ENCODE peak calls at places on chromosome 15, in eight cellular contexts. One of them, this sample, is unnamed.

GRCh38 chr15:95826831-95827230 is 503.7 kb upstream of the NR2F2 start:
- DNase-seq in NAMALWA: peak
- DNase-seq in HCEC 1CT: no peak
- DNase-seq in lower leg skin: no peak
- DNase-seq in NCI-H345: peak
- DNase-seq in T follicular helper cell: no peak
- DNase-seq in non-pigmented ciliary epithelial cell: no peak
- DNase-seq in DMS79: no peak
- DNase-seq in this sample: no peak

GRCh38 chr15:37102315-37103021 is 2.1 kb upstream of the MEIS2 start:
- DNase-seq in NAMALWA: no peak
- DNase-seq in HCEC 1CT: peak
- DNase-seq in lower leg skin: no peak
- DNase-seq in NCI-H345: peak
- DNase-seq in T follicular helper cell: no peak
- DNase-seq in non-pigmented ciliary epithelial cell: no peak
- DNase-seq in DMS79: no peak
- DNase-seq in this sample: no peak

GRCh38 chr15:44028349-44028748 is 166.7 kb downstream of the FRMD5 start:
- DNase-seq in NAMALWA: no peak
- DNase-seq in HCEC 1CT: peak
- DNase-seq in lower leg skin: no peak
- DNase-seq in NCI-H345: no peak
- DNase-seq in T follicular helper cell: no peak
- DNase-seq in non-pigmented ciliary epithelial cell: no peak
- DNase-seq in DMS79: no peak
- DNase-seq in this sample: no peak

GRCh38 chr15:33400941-33401340 is 90.2 kb downstream of the RYR3 start:
- DNase-seq in NAMALWA: no peak
- DNase-seq in HCEC 1CT: no peak
- DNase-seq in lower leg skin: no peak
- DNase-seq in NCI-H345: no peak
- DNase-seq in T follicular helper cell: no peak
- DNase-seq in non-pigmented ciliary epithelial cell: no peak
- DNase-seq in DMS79: no peak
- DNase-seq in this sample: no peak

GRCh38 chr15:86691091-86691490 is 611.4 kb downstream of the AGBL1 start:
- DNase-seq in NAMALWA: peak
- DNase-seq in HCEC 1CT: no peak
- DNase-seq in lower leg skin: no peak
- DNase-seq in NCI-H345: no peak
- DNase-seq in T follicular helper cell: no peak
- DNase-seq in non-pigmented ciliary epithelial cell: no peak
- DNase-seq in DMS79: no peak
- DNase-seq in this sample: no peak

GRCh38 chr15:98003528-98003927 is 43.0 kb downstream of the ARRDC4 start:
- DNase-seq in NAMALWA: no peak
- DNase-seq in HCEC 1CT: no peak
- DNase-seq in lower leg skin: no peak
- DNase-seq in NCI-H345: peak
- DNase-seq in T follicular helper cell: no peak
- DNase-seq in non-pigmented ciliary epithelial cell: no peak
- DNase-seq in DMS79: no peak
- DNase-seq in this sample: no peak

GRCh38 chr15:49471733-49472132 is 48.7 kb downstream of the FGF7 start:
- DNase-seq in NAMALWA: peak
- DNase-seq in HCEC 1CT: no peak
- DNase-seq in lower leg skin: no peak
- DNase-seq in NCI-H345: no peak
- DNase-seq in T follicular helper cell: no peak
- DNase-seq in non-pigmented ciliary epithelial cell: no peak
- DNase-seq in DMS79: no peak
- DNase-seq in this sample: no peak

GRCh38 chr15:52019394-52020252 is 604 bp downstream of the MAPK6 start:
- DNase-seq in NAMALWA: peak
- DNase-seq in HCEC 1CT: peak
- DNase-seq in lower leg skin: peak
- DNase-seq in NCI-H345: peak
- DNase-seq in T follicular helper cell: peak
- DNase-seq in non-pigmented ciliary epithelial cell: peak
- DNase-seq in DMS79: peak
- DNase-seq in this sample: peak

GRCh38 chr15:45225506-45226273 is 26.3 kb upstream of the SLC28A2 start:
- DNase-seq in NAMALWA: peak
- DNase-seq in HCEC 1CT: no peak
- DNase-seq in lower leg skin: no peak
- DNase-seq in NCI-H345: no peak
- DNase-seq in T follicular helper cell: no peak
- DNase-seq in non-pigmented ciliary epithelial cell: no peak
- DNase-seq in DMS79: no peak
- DNase-seq in this sample: no peak

GRCh38 chr15:60255390-60255789 is 142.4 kb downstream of the ANXA2 start:
- DNase-seq in NAMALWA: peak
- DNase-seq in HCEC 1CT: peak
- DNase-seq in lower leg skin: peak
- DNase-seq in NCI-H345: peak
- DNase-seq in T follicular helper cell: no peak
- DNase-seq in non-pigmented ciliary epithelial cell: no peak
- DNase-seq in DMS79: no peak
- DNase-seq in this sample: no peak

GRCh38 chr15:46275701-46276100 is 640.9 kb downstream of the SQOR start:
- DNase-seq in NAMALWA: no peak
- DNase-seq in HCEC 1CT: no peak
- DNase-seq in lower leg skin: no peak
- DNase-seq in NCI-H345: no peak
- DNase-seq in T follicular helper cell: no peak
- DNase-seq in non-pigmented ciliary epithelial cell: no peak
- DNase-seq in DMS79: no peak
- DNase-seq in this sample: no peak

GRCh38 chr15:76059320-76060097 is at the start of gene TMEM266:
- DNase-seq in NAMALWA: peak
- DNase-seq in HCEC 1CT: no peak
- DNase-seq in lower leg skin: no peak
- DNase-seq in NCI-H345: peak
- DNase-seq in T follicular helper cell: no peak
- DNase-seq in non-pigmented ciliary epithelial cell: no peak
- DNase-seq in DMS79: no peak
- DNase-seq in this sample: peak

GRCh38 chr15:47429376-47429775 is 287.9 kb upstream of the SEMA6D start:
- DNase-seq in NAMALWA: no peak
- DNase-seq in HCEC 1CT: no peak
- DNase-seq in lower leg skin: no peak
- DNase-seq in NCI-H345: no peak
- DNase-seq in T follicular helper cell: no peak
- DNase-seq in non-pigmented ciliary epithelial cell: no peak
- DNase-seq in DMS79: no peak
- DNase-seq in this sample: no peak

GRCh38 chr15:60635507-60636352 is 156.8 kb upstream of the ICE2 start:
- DNase-seq in NAMALWA: peak
- DNase-seq in HCEC 1CT: no peak
- DNase-seq in lower leg skin: no peak
- DNase-seq in NCI-H345: no peak
- DNase-seq in T follicular helper cell: no peak
- DNase-seq in non-pigmented ciliary epithelial cell: no peak
- DNase-seq in DMS79: no peak
- DNase-seq in this sample: no peak

GRCh38 chr15:67115567-67115966 is 50.2 kb downstream of the SMAD3 start:
- DNase-seq in NAMALWA: no peak
- DNase-seq in HCEC 1CT: no peak
- DNase-seq in lower leg skin: no peak
- DNase-seq in NCI-H345: no peak
- DNase-seq in T follicular helper cell: no peak
- DNase-seq in non-pigmented ciliary epithelial cell: no peak
- DNase-seq in DMS79: no peak
- DNase-seq in this sample: no peak